ENCODE peak calls at places on chromosomes 11 and 22, in six cellular contexts. A, Y, U, P, C and Z are unnamed samples.

GRCh38 chr11:92180664-92181251 is 43.9 kb upstream of the FAT3 start:
- DNase-seq in P (peak; percentile 50), Y (peak; percentile 53), U (peak; percentile 80), A (no peak), C (no peak), Z (peak; percentile 53)

GRCh38 chr22:17974087-17974486 is 50.3 kb downstream of the MICAL3 start:
- DNase-seq in Y (peak; percentile 38), P (no peak), C (no peak), A (no peak), U (peak; percentile 43), Z (peak; percentile 66)

GRCh38 chr11:125132586-125132985 is 21.2 kb upstream of the TMEM218 start:
- DNase-seq in P (no peak), C (no peak), U (no peak), Y (no peak), A (no peak), Z (no peak)

GRCh38 chr22:32080904-32081303 is 37.8 kb downstream of the SLC5A1 start:
- DNase-seq in U (peak; percentile 71), Y (peak; percentile 61), A (peak; percentile 40), P (peak; percentile 43), C (peak; percentile 63), Z (peak; percentile 59)

GRCh38 chr11:3135491-3136440 is 29.3 kb downstream of the OSBPL5 start:
- DNase-seq in C (no peak), P (no peak), A (no peak), Y (no peak), U (no peak), Z (no peak)

GRCh38 chr11:85941380-85941973 is 86.3 kb downstream of the CCDC83 start:
- DNase-seq in P (peak; percentile 37), Y (peak; percentile 50), C (peak; percentile 72), U (peak; percentile 71), A (peak; percentile 62), Z (peak; percentile 78)

GRCh38 chr11:20261526-20261925 is 101.3 kb upstream of the DBX1 start:
- DNase-seq in Y (no peak), C (no peak), A (no peak), U (no peak), P (no peak), Z (no peak)

GRCh38 chr11:78715639-78716311 is 141.1 kb upstream of the NARS2 start:
- DNase-seq in U (peak; percentile 50), C (peak; percentile 59), P (peak; percentile 56), A (peak; percentile 66), Y (peak; percentile 95), Z (peak; percentile 35)

GRCh38 chr22:48753752-48754517 is 1073.7 kb downstream of the BRD1 start:
- DNase-seq in P (no peak), C (no peak), U (no peak), Y (no peak), A (no peak), Z (no peak)

GRCh38 chr11:77634724-77635123 is 2.9 kb downstream of the CLNS1A start:
- DNase-seq in C (no peak), Y (no peak), U (no peak), A (no peak), P (no peak), Z (no peak)

GRCh38 chr11:17164361-17165246 is 43.2 kb downstream of the PIK3C2A start:
- DNase-seq in Y (peak; percentile 18), C (no peak), P (no peak), U (no peak), A (peak; percentile 41), Z (peak; percentile 79)

GRCh38 chr22:22031183-22031560 is 48.6 kb upstream of the TOP3B start:
- DNase-seq in U (no peak), P (no peak), C (no peak), Y (no peak), A (no peak), Z (no peak)

GRCh38 chr11:126993599-126993998 is 7.0 kb downstream of the KIRREL3 start:
- DNase-seq in A (no peak), U (peak; percentile 79), C (no peak), P (no peak), Y (no peak), Z (peak; percentile 13)

DNA sequence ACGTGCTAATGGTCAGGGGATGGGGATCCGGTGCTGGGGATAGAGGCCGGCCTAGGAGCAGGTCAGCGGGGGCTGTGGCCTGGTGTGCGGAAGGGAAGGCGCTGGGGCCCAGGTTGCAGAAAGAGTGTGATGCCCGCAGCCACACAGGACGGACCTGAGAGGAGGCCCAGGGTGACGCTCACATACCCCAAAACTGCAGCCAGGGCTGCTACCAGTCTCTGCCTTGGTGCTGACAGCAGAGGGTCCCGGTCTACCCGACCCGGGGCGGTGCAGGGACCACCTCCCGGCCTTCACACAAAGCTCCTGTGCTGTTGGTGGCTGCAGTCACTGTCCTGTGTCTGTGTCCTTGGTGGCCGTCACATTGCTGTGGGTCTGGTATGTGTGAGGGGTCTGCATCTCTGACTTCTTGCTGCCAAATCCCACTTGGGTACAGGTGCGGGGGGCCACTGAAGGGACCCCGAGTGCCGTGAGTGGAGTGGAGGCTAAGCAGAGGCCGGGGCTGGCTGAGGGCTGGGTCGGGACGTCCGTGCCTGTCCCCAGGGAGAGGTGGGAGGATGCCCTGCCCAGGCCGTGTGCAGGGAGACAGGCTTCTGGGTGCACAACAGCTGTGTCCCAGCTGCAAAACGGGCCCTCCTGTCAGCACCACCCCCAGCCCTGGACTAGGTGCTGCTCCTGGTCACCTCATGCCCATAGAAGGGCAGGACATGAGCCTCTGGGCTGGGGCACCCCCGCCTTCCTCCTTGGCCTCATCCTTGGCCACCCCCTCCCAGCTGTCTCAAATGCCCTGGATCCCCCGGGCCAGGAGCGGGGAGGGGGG is 1.5 kb downstream of the LSP1 start:
- DNase-seq in Y (no peak), A (no peak), U (no peak), C (no peak), P (no peak), Z (no peak)
- H3K4me3 ChIP-seq in Y (no peak overlapping the region), A (peak overlapping the region; percentile 10), U (no peak overlapping the region), C (no peak overlapping the region), P (no peak overlapping the region), Z (no peak overlapping the region)

GRCh38 chr11:37509471-37509870 is 911.4 kb upstream of the RAG2 start:
- DNase-seq in U (no peak), P (no peak), Y (peak; percentile 55), C (no peak), A (no peak), Z (no peak)

GRCh38 chr11:37506516-37506915 is 908.5 kb upstream of the RAG2 start:
- DNase-seq in P (no peak), U (no peak), A (no peak), Y (no peak), C (no peak), Z (peak; percentile 58)

GRCh38 chr11:37512156-37512780 is 914.2 kb upstream of the RAG2 start:
- DNase-seq in U (peak; percentile 3), Y (peak; percentile 38), C (no peak), A (no peak), P (no peak), Z (no peak)

DNA sequence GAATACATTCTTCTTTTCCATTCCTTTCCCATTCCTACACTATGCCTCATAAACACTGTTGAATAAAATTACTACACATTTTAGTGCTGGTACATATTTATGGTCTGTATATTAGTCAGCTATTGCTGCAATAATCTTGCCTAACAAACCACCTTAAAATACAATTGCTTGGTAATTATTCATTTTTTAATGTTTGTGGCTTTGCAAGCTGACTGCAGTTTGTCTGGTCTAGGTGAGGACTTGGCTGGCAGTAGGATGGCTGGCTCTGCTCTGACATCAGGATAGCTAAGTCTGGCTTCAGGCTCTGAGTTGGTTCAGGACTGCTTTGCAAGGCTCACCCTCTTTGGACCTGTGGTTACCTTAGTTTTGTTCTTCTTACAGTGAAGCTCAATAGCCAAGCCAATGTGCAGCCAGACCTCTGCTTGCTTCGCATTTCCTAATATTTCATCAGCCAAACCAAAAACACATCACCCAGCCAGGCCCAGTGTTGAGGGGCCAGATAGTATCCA is 913.4 kb upstream of the RAG2 start:
- DNase-seq in P (peak; percentile 34), A (peak; percentile 28), U (peak; percentile 31), C (no peak), Y (peak; percentile 90), Z (peak; percentile 78)
- H3K4me3 ChIP-seq in P (no peak overlapping the region), A (no peak overlapping the region), U (no peak overlapping the region), C (no peak overlapping the region), Y (no peak overlapping the region), Z (no peak overlapping the region)

GRCh38 chr22:19764050-19764593 is 3.5 kb downstream of the TBX1 start:
- DNase-seq in C (no peak), A (no peak), Y (no peak), U (no peak), P (no peak), Z (no peak)

GRCh38 chr22:19764636-19765476 is 4.3 kb downstream of the TBX1 start:
- DNase-seq in U (no peak), A (no peak), P (no peak), C (no peak), Y (no peak), Z (no peak)

GRCh38 chr22:19766235-19766505 is 5.6 kb downstream of the TBX1 start:
- DNase-seq in Y (no peak), C (no peak), U (no peak), P (no peak), A (no peak), Z (no peak)

GRCh38 chr22:19766506-19767426 is 6.2 kb downstream of the TBX1 start:
- DNase-seq in C (peak; percentile 50), P (no peak), A (peak; percentile 21), U (peak; percentile 45), Y (peak; percentile 20), Z (peak; percentile 28)

DNA sequence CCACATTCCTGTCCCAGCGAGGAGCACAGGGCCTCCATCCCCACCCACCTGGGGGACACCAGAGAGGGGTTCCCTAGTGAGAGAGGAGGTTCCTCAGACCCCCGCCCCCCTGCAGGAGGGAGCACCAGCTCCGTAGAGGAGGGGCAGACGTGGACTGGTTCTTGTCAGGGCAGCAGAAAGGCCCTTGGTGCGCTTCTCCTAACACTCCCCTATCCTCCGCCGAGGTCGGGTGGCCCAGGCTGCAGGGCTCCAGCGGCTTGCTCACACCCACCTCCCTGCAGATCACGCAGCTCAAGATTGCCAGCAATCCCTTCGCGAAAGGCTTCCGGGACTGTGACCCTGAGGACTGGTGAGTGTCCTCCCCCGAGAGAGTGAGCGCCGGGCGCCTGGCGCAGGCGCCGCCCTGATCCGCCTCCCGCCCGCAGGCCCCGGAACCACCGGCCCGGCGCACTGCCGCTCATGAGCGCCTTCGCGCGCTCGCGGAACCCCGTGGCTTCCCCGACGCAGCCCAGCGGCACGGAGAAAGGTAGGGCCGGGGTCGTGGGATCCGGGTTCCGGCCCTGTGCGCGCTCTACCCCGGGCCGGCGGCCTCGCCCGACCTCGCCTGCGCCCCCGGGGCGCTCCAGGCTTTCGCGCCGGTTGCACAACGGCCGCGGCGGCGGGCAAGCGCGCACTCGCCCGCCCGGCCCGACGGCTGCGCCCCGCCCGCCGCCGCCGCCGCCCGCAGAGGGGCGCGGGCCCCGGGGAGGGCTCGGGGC is 5.1 kb downstream of the TBX1 start:
- DNase-seq in U (peak; percentile 27), C (no peak), Y (peak; percentile 35), A (peak; percentile 38), P (no peak), Z (peak; percentile 37)
- H3K4me3 ChIP-seq in U (no peak overlapping the region), C (no peak overlapping the region), Y (peak overlapping the region; percentile 26), A (no peak overlapping the region), P (no peak overlapping the region), Z (peak overlapping the region; percentile 30)

GRCh38 chr11:110711448-110711775 is 825 bp downstream of the ARHGAP20 start:
- DNase-seq in P (no peak), C (no peak), U (no peak), Y (no peak), A (no peak), Z (no peak)

GRCh38 chr11:110713469-110713776 is 1.2 kb upstream of the ARHGAP20 start:
- DNase-seq in A (no peak), Y (no peak), U (no peak), P (no peak), C (no peak), Z (no peak)

GRCh38 chr11:110711776-110712642 is at the start of gene ARHGAP20:
- DNase-seq in A (peak; percentile 58), P (no peak), Y (no peak), U (peak; percentile 87), C (peak; percentile 81), Z (peak; percentile 68)

GRCh38 chr11:110712643-110713468 is 619 bp upstream of the ARHGAP20 start:
- DNase-seq in C (peak; percentile 28), P (peak; percentile 34), A (peak; percentile 20), Y (peak; percentile 15), U (peak; percentile 64), Z (peak; percentile 48)

GRCh38 chr11:110710520-110711381 is 1.5 kb downstream of the ARHGAP20 start:
- DNase-seq in Y (peak; percentile 34), P (no peak), C (peak; percentile 48), A (peak; percentile 23), U (peak; percentile 68), Z (peak; percentile 42)
- H3K4me3 ChIP-seq in Y (no peak overlapping the region), P (peak overlapping the region; percentile 68), C (peak overlapping the region; percentile 39), A (no peak overlapping the region), U (peak overlapping the region; percentile 78), Z (peak overlapping the region; percentile 76)